ENCODE peak calls at places on chromosome 11, in four cellular contexts. One of them, this sample, is unnamed.

GRCh38 chr11:35558468-35558867 is 33.1 kb upstream of the PAMR1 start:
- DNase-seq in A549: no peak
- DNase-seq in H1: no peak
- DNase-seq in K562: no peak
- DNase-seq in this sample: no peak

GRCh38 chr11:97610854-97611253 is 1221.0 kb downstream of the JRKL start:
- DNase-seq in K562: no peak
- DNase-seq in H1: peak
- DNase-seq in A549: no peak
- DNase-seq in this sample: no peak

GRCh38 chr11:6319001-6319878 is 1.1 kb downstream of the CAVIN3 start:
- DNase-seq in A549: peak
- DNase-seq in K562: no peak
- DNase-seq in H1: peak
- DNase-seq in this sample: no peak

GRCh38 chr11:14974723-14975587 is 2.8 kb upstream of the CALCA start:
- DNase-seq in A549: peak
- DNase-seq in H1: peak
- DNase-seq in K562: peak
- DNase-seq in this sample: peak

GRCh38 chr11:2325719-2326118 is 23.9 kb downstream of the TSPAN32 start:
- DNase-seq in K562: no peak
- DNase-seq in A549: no peak
- DNase-seq in H1: no peak
- DNase-seq in this sample: no peak

GRCh38 chr11:2883717-2884423 is 1.7 kb downstream of the CDKN1C start:
- DNase-seq in A549: no peak
- DNase-seq in H1: no peak
- DNase-seq in K562: peak
- DNase-seq in this sample: no peak

GRCh38 chr11:105937331-105937730 is 84.7 kb downstream of the MSANTD4 start:
- DNase-seq in H1: no peak
- DNase-seq in A549: peak
- DNase-seq in K562: no peak
- DNase-seq in this sample: no peak

GRCh38 chr11:128021304-128022006 is 565.9 kb downstream of the ETS1 start:
- DNase-seq in K562: no peak
- DNase-seq in H1: no peak
- DNase-seq in A549: no peak
- DNase-seq in this sample: no peak

GRCh38 chr11:4068962-4069361 is 25.6 kb upstream of the RRM1 start:
- DNase-seq in H1: no peak
- DNase-seq in K562: no peak
- DNase-seq in A549: no peak
- DNase-seq in this sample: no peak

GRCh38 chr11:126886636-126887035 is 113.9 kb downstream of the KIRREL3 start:
- DNase-seq in A549: no peak
- DNase-seq in K562: no peak
- DNase-seq in H1: no peak
- DNase-seq in this sample: no peak

GRCh38 chr11:32584921-32585320 is 1.3 kb downstream of the EIF3M start:
- DNase-seq in K562: no peak
- DNase-seq in H1: no peak
- DNase-seq in A549: no peak
- DNase-seq in this sample: no peak

GRCh38 chr11:25691959-25692358 is 640.0 kb upstream of the ANO3 start:
- DNase-seq in H1: no peak
- DNase-seq in K562: no peak
- DNase-seq in A549: no peak
- DNase-seq in this sample: no peak

GRCh38 chr11:536841-537621 is at the start of gene LRRC56:
- DNase-seq in H1: peak
- DNase-seq in K562: peak
- DNase-seq in A549: peak
- DNase-seq in this sample: peak

GRCh38 chr11:16933756-16934603 is 80.2 kb downstream of the PLEKHA7 start:
- DNase-seq in K562: no peak
- DNase-seq in A549: no peak
- DNase-seq in H1: no peak
- DNase-seq in this sample: no peak

GRCh38 chr11:67700548-67701262 is 26.3 kb upstream of the ALDH3B2 start:
- DNase-seq in K562: no peak
- DNase-seq in H1: no peak
- DNase-seq in A549: no peak
- DNase-seq in this sample: no peak

GRCh38 chr11:126048198-126048597 is 14.5 kb downstream of the CDON start:
- DNase-seq in H1: no peak
- DNase-seq in A549: no peak
- DNase-seq in K562: no peak
- DNase-seq in this sample: no peak

GRCh38 chr11:36928621-36929020 is 330.6 kb upstream of the RAG2 start:
- DNase-seq in H1: no peak
- DNase-seq in K562: no peak
- DNase-seq in A549: no peak
- DNase-seq in this sample: no peak

GRCh38 chr11:126963603-126964353 is 36.8 kb downstream of the KIRREL3 start:
- DNase-seq in A549: peak
- DNase-seq in K562: no peak
- DNase-seq in H1: no peak
- DNase-seq in this sample: no peak

GRCh38 chr11:20087118-20087521 is 73.2 kb downstream of the DBX1 start:
- DNase-seq in K562: no peak
- DNase-seq in H1: no peak
- DNase-seq in A549: no peak
- DNase-seq in this sample: no peak

GRCh38 chr11:23988381-23989006 is 508.4 kb upstream of the LUZP2 start:
- DNase-seq in K562: no peak
- DNase-seq in A549: peak
- DNase-seq in H1: no peak
- DNase-seq in this sample: peak

GRCh38 chr11:29063630-29064361 is 953.0 kb downstream of the KCNA4 start:
- DNase-seq in K562: no peak
- DNase-seq in A549: peak
- DNase-seq in H1: no peak
- DNase-seq in this sample: no peak

GRCh38 chr11:22768281-22768680 is 61.3 kb downstream of the SVIP start:
- DNase-seq in K562: no peak
- DNase-seq in A549: no peak
- DNase-seq in H1: no peak
- DNase-seq in this sample: no peak

GRCh38 chr11:116980136-116980793 is 118.0 kb downstream of the SIK3 start:
- DNase-seq in A549: no peak
- DNase-seq in K562: no peak
- DNase-seq in H1: no peak
- DNase-seq in this sample: no peak

GRCh38 chr11:46202696-46203391 is 74.6 kb upstream of the CREB3L1 start:
- DNase-seq in A549: no peak
- DNase-seq in H1: no peak
- DNase-seq in K562: no peak
- DNase-seq in this sample: no peak

GRCh38 chr11:105489431-105489830 is 120.4 kb upstream of the GRIA4 start:
- DNase-seq in H1: no peak
- DNase-seq in A549: no peak
- DNase-seq in K562: no peak
- DNase-seq in this sample: no peak

GRCh38 chr11:121421149-121421906 is 30.8 kb upstream of the SORL1 start:
- DNase-seq in K562: peak
- DNase-seq in A549: no peak
- DNase-seq in H1: no peak
- DNase-seq in this sample: no peak

GRCh38 chr11:120929664-120930154 is 94.2 kb upstream of the TBCEL start:
- DNase-seq in H1: peak
- DNase-seq in A549: peak
- DNase-seq in K562: peak
- DNase-seq in this sample: peak

GRCh38 chr11:130522284-130522961 is 74.0 kb downstream of the ADAMTS15 start:
- DNase-seq in H1: peak
- DNase-seq in K562: peak
- DNase-seq in A549: peak
- DNase-seq in this sample: peak

GRCh38 chr11:122843281-122844150 is 5.2 kb downstream of the CRTAM start:
- DNase-seq in K562: no peak
- DNase-seq in A549: no peak
- DNase-seq in H1: no peak
- DNase-seq in this sample: peak

GRCh38 chr11:134555510-134555909 is 143.5 kb upstream of the B3GAT1 start:
- DNase-seq in A549: no peak
- DNase-seq in H1: peak
- DNase-seq in K562: no peak
- DNase-seq in this sample: no peak

GRCh38 chr11:134554106-134554505 is 142.1 kb upstream of the B3GAT1 start:
- DNase-seq in K562: no peak
- DNase-seq in A549: no peak
- DNase-seq in H1: peak
- DNase-seq in this sample: no peak

GRCh38 chr11:134554861-134555260 is 142.8 kb upstream of the B3GAT1 start:
- DNase-seq in K562: no peak
- DNase-seq in H1: peak
- DNase-seq in A549: no peak
- DNase-seq in this sample: no peak

GRCh38 chr11:134557571-134558257 is 145.7 kb upstream of the B3GAT1 start:
- DNase-seq in K562: no peak
- DNase-seq in H1: peak
- DNase-seq in A549: no peak
- DNase-seq in this sample: no peak

DNA sequence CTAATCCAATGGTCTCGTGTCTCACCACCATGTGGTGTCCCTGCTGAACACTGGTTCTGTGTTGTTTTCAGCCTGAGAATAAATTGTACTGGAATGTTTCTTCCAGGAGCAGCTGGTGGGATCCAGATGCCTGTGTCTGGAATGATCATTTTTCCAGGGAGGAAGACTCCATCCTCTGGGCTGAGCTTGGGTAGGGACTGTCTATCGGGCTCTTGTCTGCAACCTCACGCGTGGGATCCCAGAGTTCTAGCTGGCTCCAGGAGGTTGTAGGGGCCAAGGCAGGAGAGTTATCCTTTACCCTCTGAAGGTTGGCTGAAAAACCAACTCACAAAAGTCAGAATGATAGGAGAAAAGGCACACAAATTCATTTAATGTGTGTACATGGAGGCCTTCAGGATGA is 144.1 kb upstream of the B3GAT1 start:
- DNase-seq in A549: no peak
- DNase-seq in H1: peak
- DNase-seq in K562: no peak
- DNase-seq in this sample: no peak
- TF ChIP-seq HDAC2 in A549: no peak
- TF ChIP-seq HDAC2 in H1: no peak
- TF ChIP-seq HDAC2 in K562: no peak
- TF ChIP-seq HDAC2 in this sample: no peak

GRCh38 chr11:61972796-61973602 is 5.6 kb upstream of the FTH1 start:
- DNase-seq in A549: peak
- DNase-seq in K562: no peak
- DNase-seq in H1: no peak
- DNase-seq in this sample: peak

GRCh38 chr11:61973603-61974162 is 6.2 kb upstream of the FTH1 start:
- DNase-seq in K562: no peak
- DNase-seq in A549: no peak
- DNase-seq in H1: no peak
- DNase-seq in this sample: peak

GRCh38 chr11:61969838-61970452 is 2.5 kb upstream of the FTH1 start:
- DNase-seq in K562: no peak
- DNase-seq in H1: no peak
- DNase-seq in A549: peak
- DNase-seq in this sample: no peak

GRCh38 chr11:61971177-61972111 is 4.0 kb upstream of the FTH1 start:
- DNase-seq in K562: peak
- DNase-seq in A549: peak
- DNase-seq in H1: peak
- DNase-seq in this sample: peak

GRCh38 chr11:61972112-61972795 is 4.8 kb upstream of the FTH1 start:
- DNase-seq in A549: no peak
- DNase-seq in K562: no peak
- DNase-seq in H1: no peak
- DNase-seq in this sample: no peak
- TF ChIP-seq HDAC2 in A549: no peak
- TF ChIP-seq HDAC2 in K562: no peak
- TF ChIP-seq HDAC2 in H1: no peak
- TF ChIP-seq HDAC2 in this sample: peak

GRCh38 chr11:30392977-30393376 is 70.1 kb downstream of the ARL14EP start:
- DNase-seq in K562: no peak
- DNase-seq in H1: no peak
- DNase-seq in A549: no peak
- DNase-seq in this sample: no peak

GRCh38 chr11:30387891-30388861 is 65.3 kb downstream of the ARL14EP start:
- DNase-seq in A549: no peak
- DNase-seq in H1: no peak
- DNase-seq in K562: no peak
- DNase-seq in this sample: no peak

GRCh38 chr11:30395751-30396150 is 72.8 kb downstream of the ARL14EP start:
- DNase-seq in K562: no peak
- DNase-seq in A549: no peak
- DNase-seq in H1: no peak
- DNase-seq in this sample: no peak

GRCh38 chr11:30392221-30392784 is 69.4 kb downstream of the ARL14EP start:
- DNase-seq in H1: no peak
- DNase-seq in A549: no peak
- DNase-seq in K562: no peak
- DNase-seq in this sample: no peak
- TF ChIP-seq HDAC2 in H1: no peak
- TF ChIP-seq HDAC2 in A549: no peak
- TF ChIP-seq HDAC2 in K562: no peak
- TF ChIP-seq HDAC2 in this sample: no peak

GRCh38 chr11:69138265-69138664 is 17.5 kb upstream of the SMIM38 start:
- DNase-seq in K562: no peak
- DNase-seq in A549: peak
- DNase-seq in H1: peak
- DNase-seq in this sample: no peak
- TF ChIP-seq HDAC2 in K562: no peak
- TF ChIP-seq HDAC2 in A549: no peak
- TF ChIP-seq HDAC2 in H1: no peak
- TF ChIP-seq HDAC2 in this sample: no peak

GRCh38 chr11:63719987-63720386 is 38.7 kb downstream of the RTN3 start:
- DNase-seq in A549: no peak
- DNase-seq in H1: no peak
- DNase-seq in K562: no peak
- DNase-seq in this sample: no peak
- TF ChIP-seq HDAC2 in A549: no peak
- TF ChIP-seq HDAC2 in H1: no peak
- TF ChIP-seq HDAC2 in K562: no peak
- TF ChIP-seq HDAC2 in this sample: no peak

GRCh38 chr11:70912226-70912840 is 340.0 kb downstream of the SHANK2 start:
- DNase-seq in K562: no peak
- DNase-seq in A549: no peak
- DNase-seq in H1: no peak
- DNase-seq in this sample: no peak
- TF ChIP-seq HDAC2 in K562: no peak
- TF ChIP-seq HDAC2 in A549: no peak
- TF ChIP-seq HDAC2 in H1: no peak
- TF ChIP-seq HDAC2 in this sample: no peak

This sample was measured in HepG2.